ENCODE peak calls at places on chromosomes 13 and 19, in seven cellular contexts. K, D, G, S, N, Z and A are unnamed samples.

GRCh38 chr19:13840751-13841338 is 36.1 kb upstream of the NANOS3 start:
- DNase-seq in K (no peak), S (no peak), Z (peak), D (no peak), G (no peak), N (no peak), A (no peak)

GRCh38 chr19:51448011-51448744 is 10.1 kb downstream of the SIGLEC8 start:
- DNase-seq in S (no peak), D (no peak), G (no peak), K (no peak), N (no peak), Z (no peak), A (peak)

GRCh38 chr13:91946498-91947070 is 548.2 kb downstream of the GPC5 start:
- DNase-seq in G (peak), Z (peak), S (no peak), D (peak), K (no peak), N (no peak), A (peak)

GRCh38 chr19:42487025-42487797 is 41.1 kb downstream of the CEACAM1 start:
- DNase-seq in N (no peak), S (no peak), G (no peak), Z (no peak), K (no peak), D (no peak), A (no peak)

GRCh38 chr19:7562646-7563393 is 27.3 kb downstream of the PNPLA6 start:
- DNase-seq in G (no peak), N (no peak), D (no peak), Z (no peak), S (no peak), K (peak), A (peak)

GRCh38 chr13:71021810-71022422 is 845.1 kb downstream of the DACH1 start:
- DNase-seq in K (no peak), Z (no peak), D (no peak), N (no peak), S (no peak), G (no peak), A (no peak)

GRCh38 chr19:305240-306150 is 14.3 kb upstream of the PLPP2 start:
- DNase-seq in N (no peak), K (no peak), D (no peak), G (no peak), Z (peak), S (no peak), A (no peak)

GRCh38 chr19:44577566-44577874 is 35.8 kb upstream of the IGSF23 start:
- DNase-seq in D (no peak), N (no peak), K (no peak), G (no peak), S (no peak), Z (no peak), A (no peak)

GRCh38 chr19:11017275-11018035 is 56.6 kb downstream of the SMARCA4 start:
- DNase-seq in D (no peak), G (no peak), S (no peak), Z (no peak), K (no peak), N (no peak), A (no peak)

GRCh38 chr19:30204721-30205120 is 167.5 kb upstream of the ZNF536 start:
- DNase-seq in G (no peak), N (no peak), D (no peak), Z (no peak), S (no peak), K (no peak), A (no peak)

GRCh38 chr13:60397693-60398437 is 845 bp downstream of the TDRD3 start:
- DNase-seq in N (no peak), G (peak), K (peak), S (no peak), Z (peak), D (peak), A (peak)

GRCh38 chr13:101661839-101662238 is 209.4 kb downstream of the ITGBL1 start:
- DNase-seq in K (no peak), D (peak), Z (no peak), N (no peak), S (no peak), G (no peak), A (no peak)

GRCh38 chr19:23343434-23344010 is 51.7 kb downstream of the ZNF91 start:
- DNase-seq in S (no peak), K (no peak), N (no peak), G (no peak), D (no peak), Z (no peak), A (peak)
- TF ChIP-seq MAX in S (no peak), K (no peak), N (no peak), G (no peak), D (no peak), Z (no peak), A (no peak)

DNA sequence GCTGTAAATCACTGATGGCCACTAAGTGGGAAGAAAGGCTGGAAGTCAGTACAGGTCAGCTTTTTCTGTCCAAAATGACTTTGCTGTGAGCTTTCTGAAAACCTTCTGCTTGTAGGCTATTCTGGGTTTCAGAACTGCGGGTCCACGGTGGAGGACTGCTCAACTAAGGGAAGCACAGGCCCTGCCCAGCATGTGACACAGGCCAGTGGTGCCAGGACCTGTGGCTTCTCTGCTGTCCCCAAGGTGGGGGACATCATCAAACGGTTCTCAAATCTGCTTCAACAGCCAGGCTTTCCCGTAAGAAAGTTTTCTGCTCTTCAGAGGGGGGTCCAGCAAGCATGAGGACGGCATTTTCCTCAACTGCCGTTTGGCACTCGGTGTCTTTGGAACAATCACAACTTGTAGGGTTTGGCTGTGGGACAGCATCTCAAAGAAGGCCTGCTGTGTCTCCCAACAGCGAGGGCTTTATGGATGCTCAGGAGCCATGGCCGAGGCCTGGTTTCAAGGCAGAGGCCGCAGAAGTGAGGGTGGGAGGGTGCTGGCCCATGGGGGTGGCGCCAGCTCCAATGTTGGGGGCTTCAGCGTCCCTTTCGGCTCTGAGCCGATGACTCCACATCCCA is 3.8 kb downstream of the SGTA start:
- DNase-seq in G (no peak), K (no peak), N (no peak), S (no peak), D (no peak), Z (no peak), A (no peak)
- TF ChIP-seq MAX in G (no peak), K (no peak), N (no peak), S (no peak), D (no peak), Z (no peak), A (no peak)

DNA sequence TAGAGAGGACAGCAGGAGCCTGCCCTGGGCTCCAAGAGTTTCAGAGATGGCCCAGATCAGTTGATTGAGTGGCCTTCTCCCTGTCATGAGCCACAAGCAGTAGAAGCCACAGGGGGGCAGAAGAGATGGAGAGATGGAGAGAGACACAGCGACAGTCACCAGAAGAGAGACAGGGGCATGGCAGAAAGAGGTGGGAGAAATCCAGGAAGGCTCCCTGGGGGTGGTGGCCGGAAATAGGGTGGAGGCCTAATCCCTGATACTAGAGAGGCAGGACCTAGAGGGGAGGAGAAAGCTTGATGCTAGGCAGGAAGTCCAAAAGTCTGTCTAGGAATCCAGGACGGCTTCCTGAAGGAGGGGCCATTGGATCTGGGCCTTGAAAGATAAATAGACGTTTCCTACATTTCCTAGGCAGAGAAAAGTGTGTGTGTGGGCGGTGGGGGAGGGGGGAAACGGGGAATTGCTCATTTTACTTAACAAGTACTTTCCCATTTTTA is 9.6 kb upstream of the TPM4 start:
- DNase-seq in K (no peak), Z (peak), N (no peak), D (peak), G (peak), S (no peak), A (peak)
- TF ChIP-seq MAX in K (no peak), Z (no peak), N (no peak), D (no peak), G (no peak), S (no peak), A (peak)

GRCh38 chr13:104954210-104954609 is 1581.3 kb downstream of the EFNB2 start:
- DNase-seq in N (no peak), D (no peak), K (no peak), Z (no peak), G (no peak), S (no peak), A (no peak)

GRCh38 chr13:104949840-104950805 is 1585.3 kb downstream of the EFNB2 start:
- DNase-seq in N (no peak), D (no peak), K (no peak), G (no peak), Z (no peak), S (no peak), A (no peak)

GRCh38 chr13:104953588-104953987 is 1581.9 kb downstream of the EFNB2 start:
- DNase-seq in N (no peak), S (no peak), K (no peak), Z (peak), D (no peak), G (no peak), A (no peak)
- TF ChIP-seq MAX in N (no peak), S (no peak), K (no peak), Z (no peak), D (no peak), G (no peak), A (no peak)

GRCh38 chr13:76696370-76696769 is 189.8 kb downstream of the KCTD12 start:
- DNase-seq in K (no peak), N (no peak), S (no peak), G (peak), Z (peak), D (no peak), A (no peak)
- TF ChIP-seq MAX in K (no peak), N (no peak), S (no peak), G (no peak), Z (no peak), D (no peak), A (no peak)

GRCh38 chr13:23510544-23510916 is 59.7 kb upstream of the TNFRSF19 start:
- DNase-seq in K (no peak), N (no peak), Z (no peak), D (no peak), S (no peak), G (no peak), A (no peak)
- TF ChIP-seq MAX in K (no peak), N (no peak), Z (no peak), D (no peak), S (no peak), G (no peak), A (no peak)

GRCh38 chr13:99655351-99656091 is 154.2 kb downstream of the TM9SF2 start:
- DNase-seq in S (no peak), D (no peak), K (no peak), N (no peak), Z (no peak), G (peak), A (peak)
- TF ChIP-seq MAX in S (no peak), D (no peak), K (no peak), N (no peak), Z (no peak), G (peak), A (no peak)

DNA sequence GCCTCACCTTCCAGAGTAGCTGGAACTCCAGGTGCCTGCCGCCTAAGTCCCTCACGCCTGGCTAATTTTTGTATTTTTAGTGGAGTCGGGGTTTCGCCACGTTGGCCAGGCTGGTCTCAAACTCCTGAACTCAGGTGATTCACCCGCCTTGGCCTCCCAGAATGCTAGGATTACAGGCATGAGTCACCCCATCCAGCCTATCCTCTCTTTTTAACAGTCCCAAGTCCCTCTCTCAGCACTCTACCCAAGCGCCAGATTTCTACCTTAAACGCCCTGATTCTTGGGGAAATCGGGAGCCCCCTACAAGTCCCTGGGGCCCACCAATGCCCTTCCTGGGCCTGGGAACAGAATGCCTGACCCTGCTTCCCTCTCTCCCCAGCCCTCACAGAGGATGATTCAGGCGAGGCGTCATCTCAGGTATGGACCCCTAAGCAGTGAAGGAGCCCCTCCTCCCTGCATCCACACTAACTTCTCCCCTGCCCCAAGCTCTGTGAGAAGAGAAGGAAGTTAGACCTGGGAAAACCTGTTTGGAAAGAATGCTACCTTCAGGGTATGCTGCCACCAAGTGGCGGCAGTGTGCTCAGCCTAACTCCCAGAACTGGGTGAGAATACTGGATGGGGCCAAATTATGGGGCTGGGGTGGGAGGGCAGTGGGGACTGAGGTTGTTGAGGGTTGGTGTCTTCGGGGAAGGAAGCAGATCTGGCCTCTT is 20.8 kb upstream of the EBI3 start:
- DNase-seq in K (no peak), Z (peak), N (no peak), D (no peak), S (no peak), G (peak), A (peak)
- TF ChIP-seq MAX in K (no peak), Z (no peak), N (no peak), D (no peak), S (no peak), G (no peak), A (no peak)

GRCh38 chr13:72506706-72507105 is 220.7 kb downstream of the MZT1 start:
- DNase-seq in K (no peak), Z (no peak), D (no peak), N (no peak), S (no peak), G (no peak), A (no peak)
- TF ChIP-seq MAX in K (no peak), Z (no peak), D (no peak), N (no peak), S (no peak), G (no peak), A (no peak)

DNA sequence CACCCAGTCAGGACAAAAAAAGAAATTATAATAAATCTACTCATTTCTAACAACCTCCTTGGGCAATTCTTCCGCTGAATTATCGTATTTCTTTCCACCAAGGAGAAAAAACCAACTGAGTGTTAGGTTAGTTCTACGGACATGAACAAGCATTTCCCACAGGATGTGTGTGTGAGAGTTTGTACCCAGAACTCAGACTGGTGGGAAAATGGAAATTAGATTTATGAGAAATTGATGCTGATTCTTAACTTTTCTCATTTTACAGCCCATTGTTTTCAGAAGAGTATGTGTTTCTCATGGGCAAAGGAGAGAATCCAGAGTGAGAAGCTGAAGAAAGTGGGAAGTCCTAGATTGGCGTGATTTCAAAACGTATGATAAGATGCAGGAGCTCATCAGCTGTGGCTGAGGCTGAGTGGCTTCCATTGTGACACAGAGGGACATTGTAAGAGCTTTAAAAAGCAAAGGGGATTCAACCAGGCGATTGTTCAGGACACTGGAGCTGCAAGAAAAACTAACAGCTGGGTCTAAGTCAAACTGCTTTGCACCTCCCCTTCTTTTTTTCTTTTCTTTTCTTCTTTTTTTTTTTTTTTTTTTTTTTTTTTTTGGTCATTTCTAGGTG is 184.8 kb upstream of the ARGLU1 start:
- DNase-seq in G (no peak), S (no peak), Z (no peak), K (no peak), D (peak), N (no peak), A (no peak)
- TF ChIP-seq MAX in G (no peak), S (no peak), Z (no peak), K (no peak), D (no peak), N (no peak), A (no peak)